ENCODE peak calls at places on chromosomes 1 and 21, in ten cellular contexts. One of them, this sample, is unnamed.

GRCh38 chr21:17732306-17732705 is 86.8 kb downstream of the C21orf91 start:
- DNase-seq in IMR-90: peak
- DNase-seq in activated CD4-positive, alpha-beta T cell treated with anti-CD3 and anti-CD28 coated beads for 24 hours: no peak
- DNase-seq in Caco-2: no peak
- DNase-seq in fibroblast of gingiva: no peak
- DNase-seq in glomerular endothelial cell: no peak
- DNase-seq in aorta: no peak
- DNase-seq in stimulated activated CD8-positive, alpha-beta memory T cell treated with anti-CD3 and anti-CD28 coated beads, Interleukin-7, amount 100 ng/mL, for 4 hours: no peak
- DNase-seq in stomach: no peak
- DNase-seq in HTR-8/SVneo: peak
- DNase-seq in this sample: no peak

GRCh38 chr1:201219481-201220387 is 29.1 kb downstream of the IGFN1 start:
- DNase-seq in IMR-90: no peak
- DNase-seq in fibroblast of gingiva: no peak
- DNase-seq in HTR-8/SVneo: no peak
- DNase-seq in Caco-2: peak
- DNase-seq in glomerular endothelial cell: no peak
- DNase-seq in activated CD4-positive, alpha-beta T cell treated with anti-CD3 and anti-CD28 coated beads for 24 hours: no peak
- DNase-seq in stomach: no peak
- DNase-seq in aorta: no peak
- DNase-seq in stimulated activated CD8-positive, alpha-beta memory T cell treated with anti-CD3 and anti-CD28 coated beads, Interleukin-7, amount 100 ng/mL, for 4 hours: no peak
- DNase-seq in this sample: no peak

GRCh38 chr1:226407497-226408284 is at the start of gene PARP1:
- DNase-seq in Caco-2: peak
- DNase-seq in stimulated activated CD8-positive, alpha-beta memory T cell treated with anti-CD3 and anti-CD28 coated beads, Interleukin-7, amount 100 ng/mL, for 4 hours: peak
- DNase-seq in activated CD4-positive, alpha-beta T cell treated with anti-CD3 and anti-CD28 coated beads for 24 hours: peak
- DNase-seq in IMR-90: peak
- DNase-seq in aorta: peak
- DNase-seq in glomerular endothelial cell: no peak
- DNase-seq in HTR-8/SVneo: peak
- DNase-seq in stomach: peak
- DNase-seq in fibroblast of gingiva: peak
- DNase-seq in this sample: peak

GRCh38 chr1:207014728-207015127 is 17.8 kb downstream of the C1orf116 start:
- DNase-seq in activated CD4-positive, alpha-beta T cell treated with anti-CD3 and anti-CD28 coated beads for 24 hours: no peak
- DNase-seq in fibroblast of gingiva: no peak
- DNase-seq in HTR-8/SVneo: no peak
- DNase-seq in stomach: no peak
- DNase-seq in stimulated activated CD8-positive, alpha-beta memory T cell treated with anti-CD3 and anti-CD28 coated beads, Interleukin-7, amount 100 ng/mL, for 4 hours: no peak
- DNase-seq in glomerular endothelial cell: no peak
- DNase-seq in Caco-2: no peak
- DNase-seq in IMR-90: no peak
- DNase-seq in aorta: no peak
- DNase-seq in this sample: no peak

GRCh38 chr1:2132222-2133038 is 62.1 kb downstream of the FAAP20 start:
- DNase-seq in fibroblast of gingiva: peak
- DNase-seq in aorta: peak
- DNase-seq in stimulated activated CD8-positive, alpha-beta memory T cell treated with anti-CD3 and anti-CD28 coated beads, Interleukin-7, amount 100 ng/mL, for 4 hours: no peak
- DNase-seq in activated CD4-positive, alpha-beta T cell treated with anti-CD3 and anti-CD28 coated beads for 24 hours: no peak
- DNase-seq in stomach: no peak
- DNase-seq in IMR-90: peak
- DNase-seq in glomerular endothelial cell: no peak
- DNase-seq in HTR-8/SVneo: peak
- DNase-seq in Caco-2: peak
- DNase-seq in this sample: peak

GRCh38 chr1:19817160-19817559 is 2.1 kb upstream of the RNF186 start:
- DNase-seq in stomach: no peak
- DNase-seq in IMR-90: no peak
- DNase-seq in activated CD4-positive, alpha-beta T cell treated with anti-CD3 and anti-CD28 coated beads for 24 hours: no peak
- DNase-seq in glomerular endothelial cell: no peak
- DNase-seq in stimulated activated CD8-positive, alpha-beta memory T cell treated with anti-CD3 and anti-CD28 coated beads, Interleukin-7, amount 100 ng/mL, for 4 hours: no peak
- DNase-seq in HTR-8/SVneo: no peak
- DNase-seq in aorta: no peak
- DNase-seq in fibroblast of gingiva: no peak
- DNase-seq in Caco-2: no peak
- DNase-seq in this sample: no peak

GRCh38 chr1:9376886-9377333 is 84.2 kb downstream of the SPSB1 start:
- DNase-seq in aorta: peak
- DNase-seq in IMR-90: peak
- DNase-seq in stomach: no peak
- DNase-seq in Caco-2: no peak
- DNase-seq in glomerular endothelial cell: no peak
- DNase-seq in HTR-8/SVneo: peak
- DNase-seq in fibroblast of gingiva: peak
- DNase-seq in activated CD4-positive, alpha-beta T cell treated with anti-CD3 and anti-CD28 coated beads for 24 hours: no peak
- DNase-seq in stimulated activated CD8-positive, alpha-beta memory T cell treated with anti-CD3 and anti-CD28 coated beads, Interleukin-7, amount 100 ng/mL, for 4 hours: no peak
- DNase-seq in this sample: no peak

GRCh38 chr1:153519242-153519641 is 16.5 kb downstream of the S100A6 start:
- DNase-seq in IMR-90: no peak
- DNase-seq in activated CD4-positive, alpha-beta T cell treated with anti-CD3 and anti-CD28 coated beads for 24 hours: no peak
- DNase-seq in aorta: no peak
- DNase-seq in HTR-8/SVneo: no peak
- DNase-seq in stimulated activated CD8-positive, alpha-beta memory T cell treated with anti-CD3 and anti-CD28 coated beads, Interleukin-7, amount 100 ng/mL, for 4 hours: no peak
- DNase-seq in Caco-2: no peak
- DNase-seq in glomerular endothelial cell: no peak
- DNase-seq in stomach: no peak
- DNase-seq in fibroblast of gingiva: no peak
- DNase-seq in this sample: no peak

GRCh38 chr1:89873757-89874156 is 52.9 kb downstream of the LRRC8D start:
- DNase-seq in Caco-2: no peak
- DNase-seq in activated CD4-positive, alpha-beta T cell treated with anti-CD3 and anti-CD28 coated beads for 24 hours: no peak
- DNase-seq in aorta: no peak
- DNase-seq in HTR-8/SVneo: no peak
- DNase-seq in fibroblast of gingiva: peak
- DNase-seq in stimulated activated CD8-positive, alpha-beta memory T cell treated with anti-CD3 and anti-CD28 coated beads, Interleukin-7, amount 100 ng/mL, for 4 hours: no peak
- DNase-seq in IMR-90: peak
- DNase-seq in glomerular endothelial cell: no peak
- DNase-seq in stomach: no peak
- DNase-seq in this sample: no peak

GRCh38 chr21:45256912-45257672 is 30.6 kb downstream of the POFUT2 start:
- DNase-seq in fibroblast of gingiva: no peak
- DNase-seq in aorta: no peak
- DNase-seq in glomerular endothelial cell: no peak
- DNase-seq in stimulated activated CD8-positive, alpha-beta memory T cell treated with anti-CD3 and anti-CD28 coated beads, Interleukin-7, amount 100 ng/mL, for 4 hours: no peak
- DNase-seq in IMR-90: no peak
- DNase-seq in stomach: no peak
- DNase-seq in activated CD4-positive, alpha-beta T cell treated with anti-CD3 and anti-CD28 coated beads for 24 hours: no peak
- DNase-seq in HTR-8/SVneo: no peak
- DNase-seq in Caco-2: no peak
- DNase-seq in this sample: no peak

GRCh38 chr1:160239582-160240299 is 22.6 kb downstream of the DCAF8 start:
- DNase-seq in aorta: no peak
- DNase-seq in stimulated activated CD8-positive, alpha-beta memory T cell treated with anti-CD3 and anti-CD28 coated beads, Interleukin-7, amount 100 ng/mL, for 4 hours: no peak
- DNase-seq in fibroblast of gingiva: no peak
- DNase-seq in glomerular endothelial cell: no peak
- DNase-seq in IMR-90: no peak
- DNase-seq in stomach: no peak
- DNase-seq in Caco-2: no peak
- DNase-seq in HTR-8/SVneo: no peak
- DNase-seq in activated CD4-positive, alpha-beta T cell treated with anti-CD3 and anti-CD28 coated beads for 24 hours: no peak
- DNase-seq in this sample: no peak

GRCh38 chr1:19179597-19180271 is 30.3 kb downstream of the UBR4 start:
- DNase-seq in glomerular endothelial cell: peak
- DNase-seq in fibroblast of gingiva: peak
- DNase-seq in aorta: no peak
- DNase-seq in HTR-8/SVneo: no peak
- DNase-seq in stimulated activated CD8-positive, alpha-beta memory T cell treated with anti-CD3 and anti-CD28 coated beads, Interleukin-7, amount 100 ng/mL, for 4 hours: peak
- DNase-seq in Caco-2: peak
- DNase-seq in stomach: no peak
- DNase-seq in IMR-90: peak
- DNase-seq in activated CD4-positive, alpha-beta T cell treated with anti-CD3 and anti-CD28 coated beads for 24 hours: no peak
- DNase-seq in this sample: no peak

GRCh38 chr21:42405064-42406059 is 1.7 kb downstream of the UBASH3A start:
- DNase-seq in stomach: no peak
- DNase-seq in HTR-8/SVneo: no peak
- DNase-seq in stimulated activated CD8-positive, alpha-beta memory T cell treated with anti-CD3 and anti-CD28 coated beads, Interleukin-7, amount 100 ng/mL, for 4 hours: no peak
- DNase-seq in glomerular endothelial cell: no peak
- DNase-seq in aorta: no peak
- DNase-seq in activated CD4-positive, alpha-beta T cell treated with anti-CD3 and anti-CD28 coated beads for 24 hours: no peak
- DNase-seq in Caco-2: no peak
- DNase-seq in IMR-90: no peak
- DNase-seq in fibroblast of gingiva: no peak
- DNase-seq in this sample: peak

GRCh38 chr1:115426271-115426771 is 88.3 kb upstream of the NGF start:
- DNase-seq in stomach: no peak
- DNase-seq in stimulated activated CD8-positive, alpha-beta memory T cell treated with anti-CD3 and anti-CD28 coated beads, Interleukin-7, amount 100 ng/mL, for 4 hours: no peak
- DNase-seq in glomerular endothelial cell: peak
- DNase-seq in activated CD4-positive, alpha-beta T cell treated with anti-CD3 and anti-CD28 coated beads for 24 hours: no peak
- DNase-seq in IMR-90: peak
- DNase-seq in Caco-2: peak
- DNase-seq in aorta: peak
- DNase-seq in fibroblast of gingiva: peak
- DNase-seq in HTR-8/SVneo: peak
- DNase-seq in this sample: no peak

GRCh38 chr1:27872059-27872801 is at the start of gene THEMIS2:
- DNase-seq in IMR-90: no peak
- DNase-seq in glomerular endothelial cell: no peak
- DNase-seq in stomach: peak
- DNase-seq in HTR-8/SVneo: peak
- DNase-seq in activated CD4-positive, alpha-beta T cell treated with anti-CD3 and anti-CD28 coated beads for 24 hours: peak
- DNase-seq in fibroblast of gingiva: peak
- DNase-seq in stimulated activated CD8-positive, alpha-beta memory T cell treated with anti-CD3 and anti-CD28 coated beads, Interleukin-7, amount 100 ng/mL, for 4 hours: peak
- DNase-seq in aorta: peak
- DNase-seq in Caco-2: peak
- DNase-seq in this sample: peak

GRCh38 chr1:77876884-77877283 is 11.5 kb upstream of the NEXN start:
- DNase-seq in stimulated activated CD8-positive, alpha-beta memory T cell treated with anti-CD3 and anti-CD28 coated beads, Interleukin-7, amount 100 ng/mL, for 4 hours: no peak
- DNase-seq in stomach: no peak
- DNase-seq in aorta: no peak
- DNase-seq in IMR-90: peak
- DNase-seq in HTR-8/SVneo: no peak
- DNase-seq in glomerular endothelial cell: no peak
- DNase-seq in activated CD4-positive, alpha-beta T cell treated with anti-CD3 and anti-CD28 coated beads for 24 hours: no peak
- DNase-seq in fibroblast of gingiva: peak
- DNase-seq in Caco-2: no peak
- DNase-seq in this sample: no peak